ENCODE peak calls at places on chromosomes 11 and 22, in six cellular contexts. D is transverse colon, U is stomach, H is tibial nerve, T is upper lobe of left lung, N is SK-N-SH. O is an unnamed sample.
A peak's percentile ranks its signal among the peaks of the same experiment; 100 is the strongest.

GRCh38 chr11:70104419-70104818 is 26.3 kb downstream of the ANO1 start:
- DNase-seq in T (peak; percentile 40), U (no peak), D (no peak), N (no peak), H (no peak), O (no peak)

GRCh38 chr11:20158597-20159257 is 1.5 kb downstream of the DBX1 start:
- DNase-seq in D (peak; percentile 31), H (peak; percentile 24), N (peak; percentile 33), U (peak; percentile 41), T (peak; percentile 42), O (peak; percentile 35)

GRCh38 chr22:43539572-43540533 is 128.0 kb downstream of the MPPED1 start:
- DNase-seq in H (no peak), D (no peak), T (no peak), N (no peak), U (no peak), O (no peak)

GRCh38 chr11:26649884-26650283 is 72.0 kb downstream of the SLC5A12 start:
- DNase-seq in U (peak; percentile 58), N (peak; percentile 41), D (peak; percentile 61), H (peak; percentile 69), T (no peak), O (no peak)

GRCh38 chr22:27804016-27804415 is 2.5 kb upstream of the MN1 start:
- DNase-seq in T (no peak), U (no peak), N (no peak), H (no peak), D (no peak), O (no peak)

GRCh38 chr11:122293298-122294023 is 177.4 kb upstream of the BLID start:
- DNase-seq in H (no peak), U (no peak), D (no peak), N (no peak), T (no peak), O (no peak)

GRCh38 chr11:95097209-95097608 is 7.6 kb downstream of the ENDOD1 start:
- DNase-seq in U (no peak), H (no peak), T (no peak), N (no peak), D (no peak), O (no peak)

GRCh38 chr11:4851033-4851432 is 2.0 kb upstream of the OR51S1 start:
- DNase-seq in D (no peak), T (no peak), U (peak; percentile 61), N (no peak), H (no peak), O (no peak)

GRCh38 chr11:84673753-84674152 is 953.4 kb downstream of the DLG2 start:
- DNase-seq in N (no peak), H (no peak), D (no peak), T (no peak), U (no peak), O (no peak)

GRCh38 chr22:44628856-44629255 is 73.1 kb upstream of the PRR5 start:
- DNase-seq in U (no peak), H (no peak), D (no peak), N (no peak), T (peak; percentile 71), O (no peak)

GRCh38 chr22:25404556-25404922 is 159.9 kb upstream of the GRK3 start:
- DNase-seq in U (no peak), D (no peak), H (no peak), N (peak; percentile 69), T (peak; percentile 90), O (peak; percentile 44)

GRCh38 chr22:38963872-38964271 is 6.5 kb downstream of the APOBEC3A start:
- DNase-seq in U (peak; percentile 74), N (no peak), D (peak; percentile 94), H (no peak), T (no peak), O (no peak)

GRCh38 chr22:22380098-22381030 is 128.2 kb downstream of the ZNF280B start:
- DNase-seq in U (no peak), T (peak; percentile 31), D (peak; percentile 61), H (no peak), N (peak; percentile 35), O (no peak)

GRCh38 chr11:128328955-128329551 is 258.3 kb downstream of the ETS1 start:
- DNase-seq in D (no peak), U (no peak), N (no peak), H (no peak), T (no peak), O (no peak)

GRCh38 chr22:30423296-30423958 is 2.1 kb upstream of the MTFP1 start:
- DNase-seq in D (peak; percentile 56), T (peak; percentile 89), U (no peak), H (no peak), N (no peak), O (no peak)

GRCh38 chr11:99952816-99953215 is 734.3 kb upstream of the ARHGAP42 start:
- DNase-seq in U (no peak), N (no peak), T (no peak), D (no peak), H (no peak), O (no peak)

GRCh38 chr11:75562836-75563484 is 907 bp downstream of the SERPINH1 start:
- DNase-seq in N (peak; percentile 64), U (no peak), T (no peak), D (peak; percentile 28), H (no peak), O (peak; percentile 44)

GRCh38 chr22:32837142-32837541 is 35.6 kb downstream of the TIMP3 start:
- DNase-seq in N (no peak), U (no peak), D (no peak), T (no peak), H (no peak), O (no peak)
- H3K4me1 ChIP-seq in N (no peaks in the 10 kb centered on the region), U (peaks cover 81% of the 10 kb centered on the region), D (peaks cover 15% of the 10 kb centered on the region), T (peaks cover 67% of the 10 kb centered on the region), H (peaks cover 49% of the 10 kb centered on the region), O (peaks cover 15% of the 10 kb centered on the region)

GRCh38 chr11:46543564-46543963 is 50.3 kb downstream of the AMBRA1 start:
- DNase-seq in D (no peak), N (no peak), H (no peak), U (no peak), T (no peak), O (no peak)
- TF ChIP-seq EP300 in D (no peak), N (no peak), H (no peak), U (no peak), T (no peak), O (no peak)

DNA sequence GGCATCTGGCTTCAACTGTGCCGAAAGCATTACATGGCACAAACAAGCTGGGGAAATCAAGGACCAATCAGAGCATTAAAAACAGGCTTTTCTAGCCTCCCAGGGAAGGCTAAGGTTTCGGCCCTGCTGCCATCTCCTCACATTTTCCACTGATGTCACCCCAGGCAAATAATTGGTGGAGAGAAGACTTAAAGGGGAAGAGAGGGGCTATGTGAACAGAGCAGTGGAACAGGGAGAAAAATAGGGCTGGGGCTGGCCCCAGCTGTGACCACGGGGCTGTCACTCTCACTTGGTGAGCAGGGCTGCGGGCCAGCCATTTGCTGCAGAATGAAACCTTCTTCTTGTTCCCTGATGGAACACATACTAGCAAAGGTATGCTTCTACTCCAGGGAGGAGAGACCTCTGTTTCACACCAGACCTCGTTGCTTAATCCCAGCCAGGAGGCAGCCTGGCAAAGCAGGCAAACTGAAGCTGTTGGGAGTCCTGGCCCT is 581.2 kb downstream of the SOX6 start:
- DNase-seq in D (no peak), U (no peak), N (no peak), H (no peak), T (peak; percentile 7), O (no peak)
- H3K27me3 ChIP-seq in D (no peaks in the 10 kb centered on the region), U (no peaks in the 10 kb centered on the region), N (no peaks in the 10 kb centered on the region), H (no peaks in the 10 kb centered on the region), T (no peaks in the 10 kb centered on the region), O (no peaks in the 10 kb centered on the region)

DNA sequence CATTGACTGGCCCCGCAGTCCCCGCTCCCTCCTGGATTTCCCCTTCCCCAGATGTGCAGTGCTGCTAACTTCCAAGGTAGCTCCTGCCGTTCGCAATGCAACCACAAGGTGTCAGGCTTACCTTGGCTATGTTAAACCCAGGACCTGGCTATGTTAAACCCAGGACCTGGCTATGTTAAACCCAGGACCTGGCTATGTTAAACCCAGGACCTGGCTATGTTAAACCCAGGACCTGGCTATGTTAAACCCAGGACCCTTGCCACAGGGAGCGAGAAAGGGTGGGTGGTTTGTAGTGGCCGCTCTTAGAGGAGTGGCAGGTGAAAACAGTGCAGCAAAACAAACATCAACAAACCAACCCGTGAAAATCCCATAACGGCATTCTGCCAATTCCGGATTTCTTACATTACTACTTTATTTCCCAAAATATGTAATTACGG is 2.9 kb upstream of the ADAMTS8 start:
- DNase-seq in U (peak; percentile 83), N (peak; percentile 80), H (peak; percentile 93), T (no peak), D (peak; percentile 80), O (peak; percentile 84)
- H3K4me1 ChIP-seq in U (peaks cover 43% of the 10 kb centered on the region), N (peaks cover 6% of the 10 kb centered on the region), H (no peaks in the 10 kb centered on the region), T (peaks cover 23% of the 10 kb centered on the region), D (peaks cover 15% of the 10 kb centered on the region), O (peaks cover 4% of the 10 kb centered on the region)